ENCODE peak calls at places on chromosomes 6 and 20, in five cellular contexts. N, D, T, B and O are unnamed samples.
A peak's percentile ranks its signal among the peaks of the same experiment; 100 is the strongest.

GRCh38 chr6:71967436-71967835 is 81.1 kb downstream of the RIMS1 start:
- DNase-seq in T (no peak), D (no peak), B (no peak), N (no peak), O (no peak)

GRCh38 chr6:43129434-43130194 is 41.5 kb upstream of the SRF start:
- DNase-seq in D (no peak), T (peak; percentile 46), N (no peak), B (peak; percentile 55), O (no peak)

GRCh38 chr6:42532038-42532669 is 31.7 kb upstream of the UBR2 start:
- DNase-seq in B (peak; percentile 79), D (no peak), N (no peak), T (peak; percentile 29), O (no peak)

GRCh38 chr6:82248233-82248735 is 740 bp upstream of the IBTK start:
- DNase-seq in T (peak; percentile 53), N (no peak), B (peak; percentile 48), D (no peak), O (no peak)

GRCh38 chr20:31811796-31812728 is 7.1 kb upstream of the MYLK2 start:
- DNase-seq in N (peak; percentile 55), B (peak; percentile 94), T (no peak), D (no peak), O (peak; percentile 74)

GRCh38 chr20:7926323-7926722 is 13.9 kb downstream of the HAO1 start:
- DNase-seq in N (no peak), D (no peak), T (no peak), B (no peak), O (no peak)

GRCh38 chr6:38305995-38306681 is 333.6 kb downstream of the BTBD9 start:
- DNase-seq in T (no peak), N (no peak), D (no peak), B (no peak), O (no peak)

GRCh38 chr20:33569290-33570094 is 79.6 kb downstream of the CBFA2T2 start:
- DNase-seq in B (no peak), T (no peak), D (no peak), N (no peak), O (peak; percentile 70)

GRCh38 chr20:50314936-50315335 is 124.3 kb downstream of the CEBPB start:
- DNase-seq in T (no peak), D (peak; percentile 7), N (no peak), B (no peak), O (peak; percentile 4)
- H3K27me3 ChIP-seq in T (no peaks in the 10 kb centered on the region), D (no peaks in the 10 kb centered on the region), N (no peaks in the 10 kb centered on the region), B (no peaks in the 10 kb centered on the region), O (no peaks in the 10 kb centered on the region)

GRCh38 chr20:38032585-38033329 is 499 bp downstream of the TTI1 start:
- DNase-seq in B (no peak), D (no peak), T (peak; percentile 23), N (no peak), O (no peak)

GRCh38 chr20:38031957-38032356 is 1.3 kb downstream of the TTI1 start:
- DNase-seq in N (no peak), D (no peak), T (no peak), B (no peak), O (no peak)

GRCh38 chr20:38033330-38034107 is at the start of the genes RPRD1B and TTI1:
- DNase-seq in B (peak; percentile 87), T (peak; percentile 94), N (peak; percentile 93), D (peak; percentile 94), O (peak; percentile 97)

GRCh38 chr20:38034108-38034649 is 633 bp downstream of the RPRD1B start:
- DNase-seq in B (no peak), D (no peak), N (no peak), T (peak; percentile 35), O (no peak)

DNA sequence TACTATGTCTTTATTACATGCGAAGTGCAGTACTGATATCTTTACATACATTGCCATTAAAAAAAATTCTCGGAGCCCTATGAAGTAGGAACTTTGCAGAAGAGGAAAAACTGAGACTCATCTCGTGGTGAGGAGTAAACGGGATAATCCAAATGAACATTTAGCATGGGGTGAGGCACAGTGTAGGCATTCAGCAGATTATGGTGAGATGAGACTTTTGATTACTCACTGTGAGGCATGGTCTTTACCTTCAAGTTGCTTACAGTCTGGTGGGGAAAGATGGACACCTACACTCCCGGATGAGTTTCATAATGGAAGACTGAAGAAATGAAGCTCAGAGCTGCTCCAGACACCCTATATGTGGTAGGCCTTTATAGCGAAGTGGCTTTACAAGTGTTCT is 1.4 kb downstream of the RPRD1B start:
- DNase-seq in B (no peak), N (no peak), T (no peak), D (no peak), O (no peak)
- H3K27ac ChIP-seq in B (no peak overlapping the region), N (no peak overlapping the region), T (no peak overlapping the region), D (no peak overlapping the region), O (peak overlapping the region; percentile 60)

DNA sequence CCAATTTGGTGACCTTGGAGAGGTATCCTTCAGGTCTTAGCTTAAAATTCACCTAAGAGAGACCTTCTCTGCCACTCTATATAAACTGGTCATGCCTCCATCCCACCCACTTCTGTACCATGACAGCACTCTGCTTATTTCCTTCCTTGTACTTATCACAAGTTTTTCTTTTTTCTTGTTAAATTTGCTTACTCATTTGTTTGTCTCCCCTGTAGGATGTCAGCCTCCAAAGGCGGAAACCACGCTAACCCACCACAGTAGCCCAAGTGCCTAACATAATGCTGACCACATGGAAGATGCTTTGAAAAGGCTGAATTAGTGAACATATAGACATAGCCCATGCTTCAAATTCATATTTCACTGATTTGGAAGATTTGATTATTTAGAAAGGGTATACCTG is 5.4 kb downstream of the BMP6 start:
- DNase-seq in B (no peak), T (no peak), D (no peak), N (no peak), O (no peak)
- H3K4me3 ChIP-seq in B (no peak overlapping the region), T (no peak overlapping the region), D (no peak overlapping the region), N (no peak overlapping the region), O (no peak overlapping the region)

GRCh38 chr6:13285705-13286104 is 42.6 kb downstream of the TBC1D7 start:
- DNase-seq in D (no peak), B (no peak), N (no peak), T (no peak), O (no peak)
- H3K27me3 ChIP-seq in D (no peaks in the 10 kb centered on the region), B (no peaks in the 10 kb centered on the region), N (no peaks in the 10 kb centered on the region), T (no peaks in the 10 kb centered on the region), O (no peaks in the 10 kb centered on the region)